ENCODE peak calls at places on chromosomes 12 and 14, in six cellular contexts. X is HCT116, N is NT2/D1, Y is GM12878, K is H1, C is K562. M is an unnamed sample.

GRCh38 chr12:63862187-63863107 is 17.9 kb downstream of the SRGAP1 start:
- DNase-seq in X (peak), K (no peak), N (no peak), Y (no peak), C (no peak), M (peak)

GRCh38 chr12:131381716-131382430 is 329.0 kb upstream of the SFSWAP start:
- DNase-seq in K (no peak), C (no peak), X (no peak), N (no peak), Y (no peak), M (no peak)

GRCh38 chr14:102150083-102150482 is 10.4 kb downstream of the WDR20 start:
- DNase-seq in C (no peak), K (no peak), X (no peak), N (no peak), Y (no peak), M (no peak)

GRCh38 chr12:55822228-55822627 is 4.4 kb downstream of the ORMDL2 start:
- DNase-seq in K (no peak), X (no peak), N (no peak), Y (no peak), C (no peak), M (peak)

GRCh38 chr14:77302926-77303325 is 17.8 kb downstream of the POMT2 start:
- DNase-seq in N (no peak), Y (no peak), X (peak), K (no peak), C (peak), M (peak)

GRCh38 chr12:93317227-93317626 is 60.5 kb upstream of the NUDT4 start:
- DNase-seq in K (no peak), C (peak), X (no peak), N (no peak), Y (no peak), M (peak)

GRCh38 chr12:124217508-124217981 is 77.3 kb upstream of the RFLNA start:
- DNase-seq in K (no peak), C (no peak), N (no peak), X (no peak), Y (no peak), M (no peak)

GRCh38 chr12:39272934-39273770 is 169.8 kb downstream of the KIF21A start:
- DNase-seq in C (peak), N (peak), X (peak), K (no peak), Y (no peak), M (peak)

GRCh38 chr14:106694638-106695393 is 1168.4 kb downstream of the TMEM121 start:
- DNase-seq in X (no peak), Y (no peak), N (no peak), K (no peak), C (no peak), M (no peak)

GRCh38 chr12:4104722-4105244 is 168.8 kb upstream of the CCND2 start:
- DNase-seq in K (no peak), Y (no peak), X (no peak), N (no peak), C (no peak), M (no peak)

GRCh38 chr12:51077930-51078329 is 5.5 kb downstream of the CSRNP2 start:
- DNase-seq in Y (no peak), K (no peak), X (no peak), C (no peak), N (no peak), M (no peak)

GRCh38 chr12:47986266-47986610 is 18.0 kb downstream of the COL2A1 start:
- DNase-seq in Y (no peak), C (no peak), K (no peak), X (no peak), N (no peak), M (no peak)

GRCh38 chr12:43636706-43637105 is 84.7 kb upstream of the ADAMTS20 start:
- DNase-seq in K (no peak), N (no peak), C (no peak), X (no peak), Y (no peak), M (no peak)

GRCh38 chr12:13005649-13006048 is 5.6 kb upstream of the HEBP1 start:
- DNase-seq in C (no peak), X (no peak), K (no peak), N (no peak), Y (no peak), M (no peak)

GRCh38 chr12:124040286-124040685 is 67.3 kb downstream of the ZNF664 start:
- DNase-seq in N (no peak), C (no peak), Y (no peak), X (no peak), K (no peak), M (no peak)

GRCh38 chr12:22271036-22271435 is 63.5 kb downstream of the ST8SIA1 start:
- DNase-seq in Y (no peak), C (no peak), X (no peak), N (no peak), K (no peak), M (no peak)

GRCh38 chr14:30655124-30655523 is 33.0 kb downstream of the SCFD1 start:
- DNase-seq in N (no peak), Y (no peak), X (no peak), C (no peak), K (no peak), M (no peak)

GRCh38 chr12:26730546-26731085 is 102.4 kb downstream of the ITPR2 start:
- DNase-seq in K (no peak), Y (no peak), C (no peak), N (no peak), X (no peak), M (no peak)

GRCh38 chr14:35277179-35277578 is 15.0 kb upstream of the PSMA6 start:
- DNase-seq in Y (no peak), N (no peak), K (no peak), C (no peak), X (no peak), M (no peak)

GRCh38 chr12:95625012-95625411 is 73.7 kb upstream of the USP44 start:
- DNase-seq in X (no peak), K (no peak), N (no peak), C (no peak), Y (no peak), M (no peak)

GRCh38 chr12:56565510-56566101 is 44.0 kb downstream of the RBMS2 start:
- DNase-seq in K (no peak), C (peak), X (no peak), Y (no peak), N (peak), M (peak)

GRCh38 chr14:105168979-105169507 is 467 bp upstream of the JAG2 start:
- DNase-seq in N (no peak), K (no peak), Y (no peak), X (no peak), C (peak), M (no peak)

GRCh38 chr12:113766880-113767878 is 198.9 kb downstream of the RBM19 start:
- DNase-seq in K (peak), X (no peak), N (peak), Y (no peak), C (no peak), M (peak)

GRCh38 chr12:106302401-106303201 is at the start of gene TCP11L2:
- DNase-seq in N (peak), X (no peak), Y (no peak), C (peak), K (no peak), M (peak)

GRCh38 chr12:131527092-131527491 is 183.8 kb upstream of the SFSWAP start:
- DNase-seq in N (no peak), C (no peak), X (no peak), K (no peak), Y (no peak), M (no peak)

GRCh38 chr12:62127516-62127915 is 132.7 kb upstream of the USP15 start:
- DNase-seq in Y (no peak), X (no peak), C (no peak), K (no peak), N (no peak), M (no peak)

GRCh38 chr12:62128186-62128965 is 131.8 kb upstream of the USP15 start:
- DNase-seq in Y (no peak), X (no peak), K (no peak), N (no peak), C (no peak), M (no peak)

DNA sequence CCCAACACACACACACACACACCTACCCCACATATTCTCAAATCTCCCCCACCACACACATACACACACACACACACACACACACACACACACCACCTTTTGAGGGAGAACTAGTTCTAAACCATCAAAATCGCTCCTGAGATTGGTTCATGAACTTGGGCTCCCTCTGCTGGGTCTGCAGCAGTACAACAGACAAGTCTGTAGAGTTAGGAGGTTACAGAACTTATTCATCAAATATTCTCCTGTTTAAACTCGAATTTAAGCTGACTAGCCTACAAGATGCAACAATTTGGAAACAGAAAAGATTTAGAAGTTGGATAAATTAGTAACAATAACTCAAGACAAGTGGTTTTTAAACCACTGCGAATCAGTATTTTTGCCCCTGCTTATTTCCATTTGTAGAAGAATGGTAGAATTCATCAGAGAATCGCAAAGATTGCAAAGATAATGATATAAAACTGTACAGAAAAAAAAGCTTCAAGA is 136.4 kb upstream of the USP15 start:
- DNase-seq in N (peak), C (peak), Y (no peak), K (no peak), X (peak), M (peak)
- TF ChIP-seq ZNF274 in N (no peak), C (no peak), Y (no peak), K (no peak), X (no peak), M (no peak)

GRCh38 chr12:121505513-121505912 is 75.3 kb downstream of the KDM2B start:
- DNase-seq in X (no peak), Y (no peak), N (no peak), K (no peak), C (no peak), M (no peak)
- TF ChIP-seq ZNF274 in X (no peak), Y (no peak), N (no peak), K (no peak), C (no peak), M (no peak)

GRCh38 chr12:67926063-67926462 is 63.2 kb upstream of the IFNG-AS1 start:
- DNase-seq in N (no peak), C (no peak), Y (no peak), K (no peak), X (no peak), M (no peak)
- TF ChIP-seq ZNF274 in N (no peak), C (no peak), Y (no peak), K (no peak), X (no peak), M (no peak)

GRCh38 chr12:71447691-71448660 is 8.4 kb downstream of the LGR5 start:
- DNase-seq in Y (no peak), X (no peak), C (no peak), N (no peak), K (no peak), M (no peak)

GRCh38 chr12:71452006-71452405 is 12.4 kb downstream of the LGR5 start:
- DNase-seq in N (no peak), K (no peak), C (no peak), Y (no peak), X (no peak), M (no peak)

GRCh38 chr12:71455028-71455737 is 15.6 kb downstream of the LGR5 start:
- DNase-seq in K (no peak), C (no peak), N (no peak), X (no peak), Y (no peak), M (no peak)

GRCh38 chr12:71449373-71450070 is 9.9 kb downstream of the LGR5 start:
- DNase-seq in N (no peak), K (no peak), X (no peak), Y (no peak), C (no peak), M (no peak)
- TF ChIP-seq ZNF274 in N (no peak), K (no peak), X (no peak), Y (no peak), C (no peak), M (no peak)

GRCh38 chr12:79706156-79706555 is 15.4 kb upstream of the PAWR start:
- DNase-seq in C (no peak), Y (no peak), N (no peak), K (no peak), X (no peak), M (no peak)
- TF ChIP-seq ZNF274 in C (no peak), Y (no peak), N (no peak), K (no peak), X (no peak), M (no peak)

M was measured in HepG2.